ENCODE peak calls at places on chromosome 17, in ten cellular contexts. P is A549; I is mammary epithelial cell; B is lower lobe of right lung; S is OCI-LY7; A is breast epithelium; T is fibroblast of lung; G is heart right ventricle; Z is left ventricle myocardium inferior; L is CD4-positive, CD25-positive, alpha-beta regulatory T cell. W is an unnamed sample.

GRCh38 chr17:49817993-49818392 is 29.5 kb downstream of the KAT7 start:
- DNase-seq in P (no peak), I (no peak), B (no peak), S (no peak), A (no peak), T (no peak), G (no peak), Z (no peak), L (peak; percentile 92), W (no peak)

GRCh38 chr17:18319604-18320256 is 4.6 kb downstream of the SMCR8 start:
- DNase-seq in P (peak; percentile 37), I (peak; percentile 30), B (no peak), S (peak; percentile 60), A (no peak), T (peak; percentile 74), G (no peak), Z (no peak), L (peak; percentile 30), W (no peak)

GRCh38 chr17:73231363-73231762 is 30.3 kb downstream of the CPSF4L start:
- DNase-seq in P (peak; percentile 43), I (peak; percentile 27), B (no peak), S (peak; percentile 30), A (no peak), T (peak; percentile 28), G (no peak), Z (no peak), L (no peak), W (no peak)

GRCh38 chr17:74305865-74306654 is 20.0 kb upstream of the KIF19 start:
- DNase-seq in P (no peak), I (no peak), B (no peak), S (no peak), A (no peak), T (no peak), G (no peak), Z (no peak), L (no peak), W (no peak)

GRCh38 chr17:79020631-79021301 is 3.2 kb upstream of the C1QTNF1 start:
- DNase-seq in P (no peak), I (peak; percentile 83), B (no peak), S (no peak), A (no peak), T (no peak), G (no peak), Z (no peak), L (no peak), W (no peak)

GRCh38 chr17:27323538-27324212 is 29.8 kb downstream of the WSB1 start:
- DNase-seq in P (no peak), I (peak; percentile 39), B (peak; percentile 86), S (no peak), A (peak; percentile 61), T (peak; percentile 86), G (peak; percentile 84), Z (peak; percentile 80), L (no peak), W (peak; percentile 85)

GRCh38 chr17:73522107-73522506 is 122.1 kb downstream of the SDK2 start:
- DNase-seq in P (no peak), I (no peak), B (no peak), S (no peak), A (no peak), T (no peak), G (no peak), Z (no peak), L (no peak), W (no peak)

GRCh38 chr17:68775338-68775737 is 174.2 kb upstream of the FAM20A start:
- DNase-seq in P (no peak), I (no peak), B (no peak), S (no peak), A (no peak), T (peak; percentile 31), G (no peak), Z (no peak), L (no peak), W (no peak)

GRCh38 chr17:56812971-56813388 is 20.7 kb downstream of the C17orf67 start:
- DNase-seq in P (no peak), I (no peak), B (no peak), S (no peak), A (no peak), T (no peak), G (no peak), Z (no peak), L (no peak), W (no peak)

GRCh38 chr17:43026610-43027009 is 1.6 kb downstream of the RND2 start:
- DNase-seq in P (no peak), I (no peak), B (no peak), S (no peak), A (no peak), T (no peak), G (no peak), Z (no peak), L (no peak), W (no peak)

GRCh38 chr17:73720187-73720834 is 76.1 kb upstream of the SDK2 start:
- DNase-seq in P (no peak), I (no peak), B (no peak), S (peak; percentile 50), A (no peak), T (no peak), G (no peak), Z (no peak), L (no peak), W (no peak)

GRCh38 chr17:43020789-43021738 is 1.1 kb downstream of the VAT1 start:
- DNase-seq in P (peak; percentile 89), I (peak; percentile 47), B (peak; percentile 87), S (peak; percentile 58), A (peak; percentile 77), T (peak; percentile 58), G (peak; percentile 66), Z (peak; percentile 65), L (no peak), W (peak; percentile 77)

GRCh38 chr17:73924083-73924482 is 279.4 kb upstream of the RPL38 start:
- DNase-seq in P (no peak), I (no peak), B (no peak), S (no peak), A (no peak), T (no peak), G (no peak), Z (no peak), L (no peak), W (no peak)

GRCh38 chr17:27985736-27986394 is 56.6 kb upstream of the NLK start:
- DNase-seq in P (no peak), I (no peak), B (no peak), S (no peak), A (no peak), T (no peak), G (no peak), Z (no peak), L (no peak), W (no peak)

GRCh38 chr17:11506635-11507034 is 91.6 kb upstream of the DNAH9 start:
- DNase-seq in P (no peak), I (no peak), B (no peak), S (peak; percentile 3), A (no peak), T (no peak), G (no peak), Z (no peak), L (no peak), W (no peak)

GRCh38 chr17:77375917-77376651 is 235.3 kb downstream of the SEC14L1 start:
- DNase-seq in P (no peak), I (peak; percentile 59), B (no peak), S (no peak), A (peak; percentile 34), T (peak; percentile 84), G (no peak), Z (no peak), L (peak; percentile 87), W (no peak)

GRCh38 chr17:73430848-73431247 is 119.0 kb upstream of the CDC42EP4 start:
- DNase-seq in P (no peak), I (no peak), B (peak; percentile 61), S (peak; percentile 58), A (no peak), T (peak; percentile 14), G (no peak), Z (no peak), L (peak; percentile 17), W (no peak)

GRCh38 chr17:63698381-63698885 is 1.5 kb downstream of the LIMD2 start:
- DNase-seq in P (no peak), I (no peak), B (no peak), S (peak; percentile 65), A (no peak), T (no peak), G (no peak), Z (no peak), L (peak; percentile 53), W (no peak)

GRCh38 chr17:48995871-48996695 is 1.1 kb upstream of the IGF2BP1 start:
- DNase-seq in P (peak; percentile 95), I (no peak), B (no peak), S (peak; percentile 66), A (no peak), T (no peak), G (no peak), Z (no peak), L (no peak), W (no peak)

GRCh38 chr17:19748807-19749193 is 702 bp upstream of the ALDH3A1 start:
- DNase-seq in P (no peak), I (no peak), B (no peak), S (no peak), A (no peak), T (no peak), G (no peak), Z (no peak), L (no peak), W (no peak)
- H3K4me3 ChIP-seq in P (peak overlapping the region; percentile 5), I (no peak overlapping the region), B (no peak overlapping the region), S (no peak overlapping the region), A (no peak overlapping the region), T (no peak overlapping the region), G (no peak overlapping the region), Z (no peak overlapping the region), L (no peak overlapping the region), W (no peak overlapping the region)

GRCh38 chr17:70074991-70075390 is at the start of gene KCNJ16:
- DNase-seq in P (peak; percentile 25), I (no peak), B (no peak), S (no peak), A (no peak), T (no peak), G (no peak), Z (no peak), L (no peak), W (no peak)
- H3K9me3 ChIP-seq in P (no peaks in the 10 kb centered on the region), I (no peaks in the 10 kb centered on the region), B (no peaks in the 10 kb centered on the region), S (no peaks in the 10 kb centered on the region), A (no peaks in the 10 kb centered on the region), T (no peaks in the 10 kb centered on the region), G (no peaks in the 10 kb centered on the region), Z (no peaks in the 10 kb centered on the region), L (no peaks in the 10 kb centered on the region), W (no peaks in the 10 kb centered on the region)

GRCh38 chr17:7704601-7705268 is at the start of gene EFNB3:
- DNase-seq in P (peak; percentile 33), I (peak; percentile 38), B (peak; percentile 39), S (no peak), A (no peak), T (peak; percentile 22), G (no peak), Z (no peak), L (no peak), W (no peak)
- H3K4me3 ChIP-seq in P (peak within 1 kb of the TSS; percentile 44), I (peak within 1 kb of the TSS; percentile 64), B (peak within 1 kb of the TSS; percentile 39), S (no peak within 1 kb of the TSS), A (peak within 1 kb of the TSS; percentile 29), T (peak within 1 kb of the TSS; percentile 24), G (peak within 1 kb of the TSS; percentile 46), Z (peak within 1 kb of the TSS; percentile 55), L (no peak within 1 kb of the TSS), W (peak within 1 kb of the TSS; percentile 49)

DNA sequence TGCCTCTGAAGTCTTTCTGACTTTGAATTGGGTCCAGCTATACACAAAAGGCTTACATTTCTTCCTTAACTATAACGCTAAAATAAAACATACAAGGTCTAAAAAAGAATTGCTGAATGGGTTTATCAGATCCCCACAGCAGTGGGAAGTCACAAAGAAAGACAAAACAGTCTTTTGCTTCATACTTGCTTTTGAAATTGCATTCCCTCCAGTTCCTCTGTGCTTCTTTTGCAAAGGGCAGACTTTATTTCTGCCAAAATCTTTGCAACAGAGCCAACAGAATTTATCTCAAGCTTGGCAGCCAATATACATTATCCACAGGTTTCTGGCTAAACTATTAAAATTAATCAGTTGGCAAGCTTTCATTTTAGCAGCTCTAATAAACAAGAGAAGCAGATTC is 378.9 kb upstream of the CA10 start:
- DNase-seq in P (no peak), I (no peak), B (no peak), S (no peak), A (no peak), T (no peak), G (no peak), Z (no peak), L (no peak), W (no peak)
- H3K9me3 ChIP-seq in P (no peaks in the 10 kb centered on the region), I (no peaks in the 10 kb centered on the region), B (no peaks in the 10 kb centered on the region), S (no peaks in the 10 kb centered on the region), A (no peaks in the 10 kb centered on the region), T (no peaks in the 10 kb centered on the region), G (no peaks in the 10 kb centered on the region), Z (no peaks in the 10 kb centered on the region), L (no peaks in the 10 kb centered on the region), W (no peaks in the 10 kb centered on the region)